ENCODE peak calls at places on chromosomes 1 and 21, in four cellular contexts. I is Calu3, T is fibroblast of pulmonary artery, L is left ventricle myocardium inferior. Q is an unnamed sample.

GRCh38 chr1:40768146-40768990 is 15.2 kb upstream of the KCNQ4 start:
- DNase-seq in I (no peak), T (no peak), L (no peak), Q (no peak)

GRCh38 chr1:205590777-205591513 is 40.9 kb downstream of the ELK4 start:
- DNase-seq in I (no peak), T (no peak), L (no peak), Q (no peak)

GRCh38 chr1:63821650-63822049 is 47.8 kb downstream of the ROR1 start:
- DNase-seq in I (peak), T (peak), L (no peak), Q (no peak)

GRCh38 chr1:72431810-72432209 is 149.5 kb upstream of the NEGR1 start:
- DNase-seq in I (no peak), T (no peak), L (no peak), Q (no peak)

GRCh38 chr1:235999259-235999925 is 65.5 kb downstream of the NID1 start:
- DNase-seq in I (no peak), T (peak), L (no peak), Q (no peak)

GRCh38 chr1:205495237-205495823 is 9.1 kb upstream of the CDK18 start:
- DNase-seq in I (no peak), T (no peak), L (peak), Q (no peak)

GRCh38 chr1:155931332-155932038 is 2.7 kb downstream of the KHDC4 start:
- DNase-seq in I (peak), T (no peak), L (no peak), Q (no peak)

GRCh38 chr1:157969693-157970485 is 23.6 kb upstream of the KIRREL1 start:
- DNase-seq in I (peak), T (peak), L (no peak), Q (no peak)

GRCh38 chr1:48048064-48048463 is 50.9 kb upstream of the TRABD2B start:
- DNase-seq in I (no peak), T (peak), L (peak), Q (no peak)

GRCh38 chr1:48675251-48675650 is 101.4 kb downstream of the BEND5 start:
- DNase-seq in I (no peak), T (no peak), L (no peak), Q (no peak)

GRCh38 chr1:52325782-52326181 is 40.2 kb downstream of the CC2D1B start:
- DNase-seq in I (no peak), T (no peak), L (no peak), Q (no peak)

GRCh38 chr1:10721381-10722321 is 74.8 kb downstream of the CASZ1 start:
- DNase-seq in I (no peak), T (no peak), L (no peak), Q (no peak)

GRCh38 chr1:164707868-164708331 is 148.9 kb downstream of the PBX1 start:
- DNase-seq in I (no peak), T (peak), L (no peak), Q (no peak)

GRCh38 chr1:233304489-233305102 is 9.1 kb upstream of the PCNX2 start:
- DNase-seq in I (no peak), T (peak), L (no peak), Q (no peak)

GRCh38 chr1:154851392-154852177 is 18.5 kb downstream of the KCNN3 start:
- DNase-seq in I (no peak), T (no peak), L (no peak), Q (no peak)

GRCh38 chr1:239467688-239468087 is 81.3 kb downstream of the CHRM3 start:
- DNase-seq in I (no peak), T (no peak), L (no peak), Q (no peak)

GRCh38 chr1:201536542-201536941 is 2.4 kb upstream of the NAV1 start:
- DNase-seq in I (peak), T (peak), L (peak), Q (no peak)

GRCh38 chr1:183030053-183030452 is 6.8 kb downstream of the LAMC1 start:
- DNase-seq in I (no peak), T (peak), L (no peak), Q (no peak)

GRCh38 chr1:72485786-72486185 is 203.4 kb upstream of the NEGR1 start:
- DNase-seq in I (no peak), T (peak), L (no peak), Q (no peak)

GRCh38 chr1:57623039-57623790 is 199.4 kb upstream of the DAB1 start:
- DNase-seq in I (peak), T (peak), L (peak), Q (no peak)

GRCh38 chr1:228867093-228867950 is 132.0 kb downstream of the RHOU start:
- DNase-seq in I (no peak), T (peak), L (no peak), Q (no peak)

GRCh38 chr1:201608635-201609395 is 69.9 kb downstream of the NAV1 start:
- DNase-seq in I (no peak), T (peak), L (peak), Q (no peak)

GRCh38 chr1:158951956-158952355 is 20.6 kb downstream of the PYHIN1 start:
- DNase-seq in I (no peak), T (no peak), L (no peak), Q (no peak)

GRCh38 chr1:40788561-40789341 is 5.2 kb downstream of the KCNQ4 start:
- DNase-seq in I (no peak), T (no peak), L (no peak), Q (no peak)

GRCh38 chr1:81254068-81254467 is 546.7 kb upstream of the ADGRL2 start:
- DNase-seq in I (no peak), T (no peak), L (no peak), Q (no peak)

GRCh38 chr21:44253832-44254700 is 7.6 kb downstream of the DNMT3L start:
- DNase-seq in I (no peak), T (no peak), L (no peak), Q (no peak)

GRCh38 chr1:31300193-31300592 is 3.4 kb downstream of the ZCCHC17 start:
- DNase-seq in I (no peak), T (no peak), L (no peak), Q (no peak)

GRCh38 chr1:31299365-31299764 is 2.5 kb downstream of the ZCCHC17 start:
- DNase-seq in I (no peak), T (peak), L (no peak), Q (no peak)

GRCh38 chr1:31295874-31296485 is 608 bp downstream of the SNRNP40 start:
- DNase-seq in I (no peak), T (no peak), L (no peak), Q (no peak)

GRCh38 chr1:31297273-31298247 is 728 bp downstream of the ZCCHC17 start:
- DNase-seq in I (no peak), T (peak), L (no peak), Q (no peak)

DNA sequence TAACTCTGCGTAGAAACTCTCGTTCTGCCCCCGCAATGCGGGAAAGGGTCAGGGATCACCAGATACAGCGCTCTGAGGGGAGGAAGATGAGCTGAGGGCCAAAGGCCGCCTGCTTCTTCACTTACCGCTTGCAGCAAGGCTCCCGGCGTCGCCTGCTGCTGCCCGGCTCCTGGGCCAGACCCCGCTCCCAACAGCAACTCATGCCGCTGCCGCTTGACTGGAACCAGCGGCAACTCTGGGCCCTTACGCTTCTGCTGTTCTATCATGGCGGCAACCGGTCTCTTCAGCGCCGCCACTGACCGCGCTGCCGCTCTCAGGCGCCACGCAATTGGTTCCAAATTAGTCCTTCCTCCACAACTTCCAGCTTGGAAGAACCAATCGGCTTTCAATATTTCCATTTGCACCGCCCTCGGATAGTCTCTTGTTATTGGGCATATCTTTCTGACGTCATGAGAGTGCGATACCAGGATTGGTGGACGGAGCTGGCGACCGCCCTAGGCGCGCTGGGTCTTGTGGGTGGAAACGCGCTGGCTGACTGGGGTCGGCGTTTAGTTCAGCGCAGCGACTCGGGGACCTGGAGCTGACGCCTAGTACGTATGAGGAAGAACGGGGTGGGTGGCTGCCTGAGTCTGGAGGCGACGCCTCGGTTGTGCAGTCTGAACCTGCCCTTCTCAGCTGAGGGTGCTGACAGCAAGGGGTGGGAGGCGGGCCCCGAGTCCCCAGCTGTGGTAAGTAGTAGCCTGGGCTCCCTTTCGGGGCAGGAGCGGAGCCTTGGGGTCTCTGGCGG is at the start of the genes SNRNP40 and ZCCHC17:
- DNase-seq in I (peak), T (peak), L (peak), Q (peak)
- TF ChIP-seq CTCF in I (no peak), T (peak), L (peak), Q (peak)

GRCh38 chr1:171139890-171140289 is 45.2 kb upstream of the FMO2 start:
- DNase-seq in I (no peak), T (no peak), L (no peak), Q (no peak)

GRCh38 chr1:171140466-171140865 is 44.6 kb upstream of the FMO2 start:
- DNase-seq in I (no peak), T (no peak), L (peak), Q (no peak)

GRCh38 chr1:171142081-171142450 is 43.0 kb upstream of the FMO2 start:
- DNase-seq in I (no peak), T (peak), L (peak), Q (no peak)

GRCh38 chr1:171142451-171143121 is 42.5 kb upstream of the FMO2 start:
- DNase-seq in I (no peak), T (peak), L (no peak), Q (peak)

DNA sequence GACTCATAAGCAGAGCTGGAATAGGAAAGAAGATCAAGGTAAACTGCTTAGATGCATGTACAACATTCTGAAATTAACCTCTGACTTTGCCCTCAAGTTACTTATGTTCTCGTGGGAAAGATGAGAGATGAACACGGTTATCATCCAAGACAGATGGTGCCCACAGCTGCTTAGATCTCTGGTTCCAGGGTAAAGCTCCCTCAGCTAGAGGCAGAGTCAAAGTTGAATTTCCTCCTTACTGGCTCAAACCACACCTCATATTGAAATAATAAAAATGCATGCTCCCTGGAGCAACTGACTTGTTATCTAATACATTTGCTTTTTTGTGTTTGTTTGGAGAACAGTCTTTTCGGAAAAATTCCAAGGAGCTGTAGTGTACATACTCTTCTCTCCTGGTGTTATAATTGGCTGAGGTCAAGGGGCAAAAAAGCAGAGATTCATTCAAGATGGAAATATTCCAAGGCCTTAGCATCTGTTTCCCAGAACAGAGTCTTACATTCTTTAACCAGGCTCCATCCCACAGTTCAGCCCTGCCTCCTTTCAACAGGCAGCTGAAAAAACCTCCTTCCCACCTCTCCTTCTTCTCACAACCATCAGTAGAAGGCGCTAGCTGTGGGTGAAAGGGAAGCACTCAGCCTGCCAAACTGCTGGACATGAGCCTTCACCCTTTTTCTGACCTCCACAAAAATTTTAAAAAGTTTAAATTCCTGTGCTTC is 43.6 kb upstream of the FMO2 start:
- DNase-seq in I (no peak), T (peak), L (peak), Q (no peak)
- TF ChIP-seq CTCF in I (no peak), T (peak), L (no peak), Q (peak)

GRCh38 chr1:212595787-212596714 is 12.5 kb upstream of the ATF3 start:
- DNase-seq in I (peak), T (peak), L (no peak), Q (no peak)
- TF ChIP-seq CTCF in I (peak), T (peak), L (peak), Q (no peak)

DNA sequence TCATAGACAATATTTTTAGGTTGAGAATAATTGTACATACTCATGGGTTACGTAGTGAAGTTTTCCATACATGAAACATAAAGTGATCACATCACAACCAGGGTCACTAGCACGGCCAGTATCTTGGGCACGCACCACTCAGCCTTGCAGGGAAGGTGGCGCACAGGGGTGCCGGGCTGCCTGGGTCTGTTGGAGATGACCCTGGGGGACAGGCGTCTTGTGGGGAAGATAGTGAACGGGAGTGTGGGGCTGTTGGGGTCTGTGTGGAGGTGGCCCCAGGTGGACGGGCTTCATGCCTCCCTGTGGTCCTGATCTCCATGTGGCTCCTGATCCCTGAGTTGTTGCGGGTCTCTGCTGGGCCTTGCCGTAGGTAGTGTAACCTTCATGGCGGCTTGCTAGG is 38.3 kb upstream of the PRSS38 start:
- DNase-seq in I (no peak), T (no peak), L (no peak), Q (no peak)
- TF ChIP-seq CTCF in I (no peak), T (no peak), L (no peak), Q (no peak)

GRCh38 chr1:91799159-91799558 is 86.8 kb downstream of the TGFBR3 start:
- DNase-seq in I (no peak), T (no peak), L (peak), Q (no peak)
- TF ChIP-seq CTCF in I (no peak), T (no peak), L (peak), Q (no peak)

GRCh38 chr1:215793210-215793609 is 226.1 kb downstream of the KCTD3 start:
- DNase-seq in I (no peak), T (peak), L (no peak), Q (no peak)
- TF ChIP-seq CTCF in I (peak), T (peak), L (peak), Q (peak)

Q was measured in D721Med.